ENCODE peak calls at places on chromosomes 4 and X, in six cellular contexts. One of them, this sample, is unnamed.

GRCh38 chr4:110631582-110632505 is 9.0 kb upstream of the PITX2 start:
- DNase-seq in tibial nerve: peak
- DNase-seq in HCT116: peak
- DNase-seq in NB4: peak
- DNase-seq in psoas muscle: peak
- DNase-seq in cardiac muscle cell: peak
- DNase-seq in this sample: peak

GRCh38 chrX:84322083-84322827 is 134.3 kb upstream of the RPS6KA6 start:
- DNase-seq in psoas muscle: no peak
- DNase-seq in HCT116: no peak
- DNase-seq in tibial nerve: no peak
- DNase-seq in NB4: no peak
- DNase-seq in cardiac muscle cell: no peak
- DNase-seq in this sample: no peak

GRCh38 chrX:130264573-130264972 is 4.1 kb downstream of the ZNF280C start:
- DNase-seq in psoas muscle: no peak
- DNase-seq in HCT116: no peak
- DNase-seq in cardiac muscle cell: no peak
- DNase-seq in tibial nerve: no peak
- DNase-seq in NB4: no peak
- DNase-seq in this sample: no peak

GRCh38 chr4:53518807-53519206 is 72.5 kb downstream of the LNX1 start:
- DNase-seq in tibial nerve: no peak
- DNase-seq in psoas muscle: no peak
- DNase-seq in cardiac muscle cell: no peak
- DNase-seq in NB4: no peak
- DNase-seq in HCT116: no peak
- DNase-seq in this sample: no peak

GRCh38 chr4:173958445-173958844 is 325.0 kb downstream of the FBXO8 start:
- DNase-seq in cardiac muscle cell: no peak
- DNase-seq in NB4: peak
- DNase-seq in HCT116: no peak
- DNase-seq in psoas muscle: no peak
- DNase-seq in tibial nerve: no peak
- DNase-seq in this sample: peak

GRCh38 chrX:73767017-73767416 is 204.0 kb downstream of the CHIC1 start:
- DNase-seq in NB4: no peak
- DNase-seq in HCT116: no peak
- DNase-seq in tibial nerve: no peak
- DNase-seq in cardiac muscle cell: no peak
- DNase-seq in psoas muscle: no peak
- DNase-seq in this sample: no peak

GRCh38 chr4:52376107-52376704 is 282.9 kb downstream of the USP46 start:
- DNase-seq in cardiac muscle cell: peak
- DNase-seq in psoas muscle: no peak
- DNase-seq in HCT116: peak
- DNase-seq in tibial nerve: peak
- DNase-seq in NB4: peak
- DNase-seq in this sample: peak

GRCh38 chr4:38090450-38091246 is 130.4 kb downstream of the PTTG2 start:
- DNase-seq in NB4: no peak
- DNase-seq in tibial nerve: no peak
- DNase-seq in cardiac muscle cell: no peak
- DNase-seq in psoas muscle: no peak
- DNase-seq in HCT116: no peak
- DNase-seq in this sample: no peak

GRCh38 chr4:6633091-6633906 is 7.2 kb upstream of the MRFAP1 start:
- DNase-seq in NB4: peak
- DNase-seq in cardiac muscle cell: no peak
- DNase-seq in HCT116: no peak
- DNase-seq in tibial nerve: no peak
- DNase-seq in psoas muscle: peak
- DNase-seq in this sample: peak

GRCh38 chrX:153061732-153062131 is 5.5 kb downstream of the PNMA3 start:
- DNase-seq in cardiac muscle cell: no peak
- DNase-seq in tibial nerve: no peak
- DNase-seq in psoas muscle: no peak
- DNase-seq in NB4: no peak
- DNase-seq in HCT116: no peak
- DNase-seq in this sample: peak

DNA sequence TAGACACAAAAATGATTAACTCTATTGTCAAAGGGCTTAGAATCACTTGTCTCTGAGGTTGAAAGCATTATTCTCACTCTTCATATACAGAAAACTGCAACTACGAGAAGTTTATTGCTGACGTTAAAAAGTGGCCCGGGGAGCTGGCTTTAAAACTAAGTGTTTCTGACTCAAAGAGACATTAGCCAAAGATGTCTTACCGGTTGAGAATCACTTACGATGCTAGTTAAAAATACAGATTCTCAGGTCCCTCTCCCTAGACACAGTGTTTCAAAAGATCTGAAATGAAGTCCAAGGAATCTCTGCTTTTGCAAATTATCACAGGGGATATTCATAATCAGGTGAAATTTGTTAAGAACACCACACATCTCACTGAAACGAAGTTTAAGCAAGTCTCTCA is 1.2 kb downstream of the GNPDA2 start:
- DNase-seq in NB4: no peak
- DNase-seq in cardiac muscle cell: no peak
- DNase-seq in psoas muscle: no peak
- DNase-seq in HCT116: no peak
- DNase-seq in tibial nerve: no peak
- DNase-seq in this sample: peak
- H3K4me3 ChIP-seq in NB4: peak
- H3K4me3 ChIP-seq in cardiac muscle cell: peak
- H3K4me3 ChIP-seq in psoas muscle: peak
- H3K4me3 ChIP-seq in HCT116: peak
- H3K4me3 ChIP-seq in tibial nerve: peak
- H3K4me3 ChIP-seq in this sample: peak

GRCh38 chrX:78555401-78555980 is 103.6 kb downstream of the RTL3 start:
- DNase-seq in psoas muscle: no peak
- DNase-seq in HCT116: no peak
- DNase-seq in tibial nerve: no peak
- DNase-seq in NB4: peak
- DNase-seq in cardiac muscle cell: no peak
- DNase-seq in this sample: no peak
- TF ChIP-seq CTCF in psoas muscle: peak
- TF ChIP-seq CTCF in HCT116: no peak
- TF ChIP-seq CTCF in tibial nerve: peak
- TF ChIP-seq CTCF in NB4: peak
- TF ChIP-seq CTCF in cardiac muscle cell: peak
- TF ChIP-seq CTCF in this sample: peak

GRCh38 chr4:158827475-158828085 is 58.8 kb downstream of the FNIP2 start:
- DNase-seq in NB4: no peak
- DNase-seq in tibial nerve: no peak
- DNase-seq in psoas muscle: no peak
- DNase-seq in HCT116: no peak
- DNase-seq in cardiac muscle cell: peak
- DNase-seq in this sample: no peak

GRCh38 chr4:158826882-158827281 is 58.1 kb downstream of the FNIP2 start:
- DNase-seq in tibial nerve: no peak
- DNase-seq in cardiac muscle cell: no peak
- DNase-seq in psoas muscle: no peak
- DNase-seq in NB4: no peak
- DNase-seq in HCT116: no peak
- DNase-seq in this sample: no peak

GRCh38 chr4:158826057-158826456 is 57.2 kb downstream of the FNIP2 start:
- DNase-seq in cardiac muscle cell: peak
- DNase-seq in tibial nerve: no peak
- DNase-seq in HCT116: no peak
- DNase-seq in NB4: no peak
- DNase-seq in psoas muscle: no peak
- DNase-seq in this sample: no peak

GRCh38 chr4:158824425-158825274 is 55.8 kb downstream of the FNIP2 start:
- DNase-seq in tibial nerve: no peak
- DNase-seq in cardiac muscle cell: peak
- DNase-seq in psoas muscle: no peak
- DNase-seq in HCT116: no peak
- DNase-seq in NB4: no peak
- DNase-seq in this sample: peak

GRCh38 chr4:158825443-158826036 is 56.7 kb downstream of the FNIP2 start:
- DNase-seq in psoas muscle: no peak
- DNase-seq in cardiac muscle cell: no peak
- DNase-seq in tibial nerve: no peak
- DNase-seq in NB4: no peak
- DNase-seq in HCT116: no peak
- DNase-seq in this sample: no peak
- H3K4me3 ChIP-seq in psoas muscle: peak
- H3K4me3 ChIP-seq in cardiac muscle cell: no peak
- H3K4me3 ChIP-seq in tibial nerve: no peak
- H3K4me3 ChIP-seq in NB4: no peak
- H3K4me3 ChIP-seq in HCT116: no peak
- H3K4me3 ChIP-seq in this sample: no peak

DNA sequence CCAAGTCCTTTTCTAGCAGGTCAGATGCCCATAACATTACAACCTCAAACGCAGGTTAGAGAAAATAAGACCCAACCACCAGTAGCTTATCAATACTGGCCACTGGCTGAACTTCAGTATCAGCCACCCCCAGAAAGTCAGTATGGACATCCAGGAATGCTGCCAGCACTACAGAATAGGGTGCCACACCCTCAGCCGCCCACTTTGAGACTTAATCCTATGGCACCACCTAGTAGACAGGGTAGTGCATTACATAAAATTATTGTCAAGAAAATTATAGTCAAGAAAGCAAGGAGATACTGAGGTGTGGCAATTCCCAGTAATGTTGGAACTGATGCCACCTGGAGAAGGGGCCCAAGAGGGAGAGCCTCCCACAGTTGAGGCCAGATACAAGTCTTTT is 19.9 kb upstream of the TRIM61 start:
- DNase-seq in cardiac muscle cell: no peak
- DNase-seq in NB4: peak
- DNase-seq in HCT116: peak
- DNase-seq in tibial nerve: no peak
- DNase-seq in psoas muscle: no peak
- DNase-seq in this sample: no peak
- TF ChIP-seq CTCF in cardiac muscle cell: no peak
- TF ChIP-seq CTCF in NB4: no peak
- TF ChIP-seq CTCF in HCT116: peak
- TF ChIP-seq CTCF in tibial nerve: no peak
- TF ChIP-seq CTCF in psoas muscle: no peak
- TF ChIP-seq CTCF in this sample: peak

DNA sequence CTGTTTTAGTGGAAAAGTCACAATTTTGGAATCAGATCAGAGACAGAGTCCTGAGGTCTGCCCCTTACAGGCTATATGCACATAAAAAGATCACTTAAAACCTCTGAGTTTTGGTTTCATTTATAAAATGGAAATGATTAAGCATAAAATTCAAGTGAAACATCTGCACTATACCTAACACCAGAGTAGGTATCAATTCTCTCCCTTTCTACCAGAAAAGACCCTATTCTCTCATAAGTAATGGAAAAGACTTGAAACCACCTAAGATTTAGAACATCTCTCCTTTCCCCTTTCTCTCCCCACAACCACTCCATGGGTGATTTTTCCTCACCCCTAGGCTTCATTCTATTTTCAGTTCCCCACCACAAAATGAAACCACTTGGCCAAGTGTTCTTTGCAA is 907 bp downstream of the LHFPL1 start:
- DNase-seq in HCT116: no peak
- DNase-seq in psoas muscle: no peak
- DNase-seq in NB4: no peak
- DNase-seq in cardiac muscle cell: no peak
- DNase-seq in tibial nerve: no peak
- DNase-seq in this sample: no peak
- H3K4me3 ChIP-seq in HCT116: no peak
- H3K4me3 ChIP-seq in psoas muscle: no peak
- H3K4me3 ChIP-seq in NB4: no peak
- H3K4me3 ChIP-seq in cardiac muscle cell: peak
- H3K4me3 ChIP-seq in tibial nerve: no peak
- H3K4me3 ChIP-seq in this sample: no peak

DNA sequence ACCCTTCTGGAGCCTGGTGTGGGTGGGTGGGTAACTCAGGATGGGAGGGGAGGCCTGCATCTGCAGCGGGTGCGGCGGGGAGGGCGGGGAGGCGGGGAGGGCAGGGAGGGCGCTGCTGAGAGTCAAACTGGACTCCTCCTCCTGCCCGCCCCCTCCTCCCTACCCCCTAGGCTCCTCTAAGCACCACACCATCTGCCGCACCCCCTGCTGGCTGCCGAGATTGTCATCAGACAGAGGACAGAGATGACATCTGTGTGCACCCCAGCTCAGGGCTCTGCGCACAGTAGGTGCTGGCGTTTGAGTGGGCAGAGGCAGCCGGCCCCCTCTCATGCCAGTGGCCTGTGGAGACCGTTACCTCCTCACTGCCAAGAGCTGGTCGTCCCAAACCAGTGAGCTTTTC is 10.6 kb upstream of the HMX1 start:
- DNase-seq in HCT116: peak
- DNase-seq in cardiac muscle cell: no peak
- DNase-seq in tibial nerve: no peak
- DNase-seq in psoas muscle: no peak
- DNase-seq in NB4: peak
- DNase-seq in this sample: no peak
- TF ChIP-seq CTCF in HCT116: peak
- TF ChIP-seq CTCF in cardiac muscle cell: no peak
- TF ChIP-seq CTCF in tibial nerve: no peak
- TF ChIP-seq CTCF in psoas muscle: no peak
- TF ChIP-seq CTCF in NB4: peak
- TF ChIP-seq CTCF in this sample: no peak

GRCh38 chr4:76028242-76028859 is 5.1 kb upstream of the CXCL10 start:
- DNase-seq in tibial nerve: no peak
- DNase-seq in NB4: no peak
- DNase-seq in HCT116: no peak
- DNase-seq in cardiac muscle cell: no peak
- DNase-seq in psoas muscle: no peak
- DNase-seq in this sample: no peak
- H3K4me3 ChIP-seq in tibial nerve: peak
- H3K4me3 ChIP-seq in NB4: no peak
- H3K4me3 ChIP-seq in HCT116: no peak
- H3K4me3 ChIP-seq in cardiac muscle cell: no peak
- H3K4me3 ChIP-seq in psoas muscle: peak
- H3K4me3 ChIP-seq in this sample: no peak